ENCODE peak calls at places on chromosomes 2 and 18, in ten cellular contexts. U, Y, C, W, O, J, D, Q, R and N are unnamed samples.
A peak's percentile ranks its signal among the peaks of the same experiment; 100 is the strongest.

GRCh38 chr2:214130115-214130514 is 280.7 kb upstream of the VWC2L start:
- DNase-seq in U (no peak), Y (no peak), C (no peak), W (no peak), O (no peak), J (no peak), D (no peak), Q (no peak), R (no peak), N (no peak)

GRCh38 chr2:18987021-18987420 is 371.4 kb downstream of the OSR1 start:
- DNase-seq in U (no peak), Y (no peak), C (no peak), W (no peak), O (no peak), J (no peak), D (peak; percentile 23), Q (no peak), R (no peak), N (no peak)

GRCh38 chr18:778194-779007 is 33.6 kb downstream of the YES1 start:
- DNase-seq in U (no peak), Y (no peak), C (no peak), W (no peak), O (no peak), J (peak; percentile 22), D (peak; percentile 16), Q (no peak), R (no peak), N (no peak)

GRCh38 chr2:236273126-236273525 is 8.9 kb upstream of the ASB18 start:
- DNase-seq in U (no peak), Y (no peak), C (no peak), W (no peak), O (no peak), J (no peak), D (no peak), Q (no peak), R (no peak), N (no peak)

GRCh38 chr2:32812316-32812715 is 134.4 kb upstream of the LTBP1 start:
- DNase-seq in U (no peak), Y (no peak), C (no peak), W (no peak), O (no peak), J (no peak), D (peak; percentile 29), Q (no peak), R (no peak), N (no peak)

GRCh38 chr2:219570194-219570923 is 980 bp downstream of the OBSL1 start:
- DNase-seq in U (no peak), Y (no peak), C (no peak), W (peak; percentile 40), O (peak; percentile 62), J (no peak), D (peak; percentile 19), Q (no peak), R (no peak), N (no peak)

GRCh38 chr18:79940814-79941472 is 10.5 kb downstream of the SLC66A2 start:
- DNase-seq in U (peak; percentile 47), Y (peak; percentile 23), C (no peak), W (no peak), O (no peak), J (no peak), D (no peak), Q (peak; percentile 50), R (no peak), N (no peak)

GRCh38 chr2:64586883-64587481 is 62.9 kb downstream of the AFTPH start:
- DNase-seq in U (no peak), Y (no peak), C (no peak), W (peak; percentile 60), O (no peak), J (peak; percentile 35), D (peak; percentile 72), Q (no peak), R (no peak), N (no peak)

GRCh38 chr2:179825494-179825893 is 35.9 kb downstream of the ZNF385B start:
- DNase-seq in U (no peak), Y (no peak), C (no peak), W (peak; percentile 16), O (no peak), J (no peak), D (no peak), Q (no peak), R (no peak), N (no peak)

GRCh38 chr2:238464389-238464788 is 37.7 kb downstream of the ASB1 start:
- DNase-seq in U (no peak), Y (peak; percentile 18), C (peak; percentile 62), W (no peak), O (no peak), J (no peak), D (no peak), Q (no peak), R (no peak), N (no peak)

GRCh38 chr2:63667132-63667531 is 78.4 kb downstream of the MDH1 start:
- DNase-seq in U (no peak), Y (no peak), C (no peak), W (no peak), O (no peak), J (no peak), D (no peak), Q (no peak), R (no peak), N (no peak)

GRCh38 chr2:96815326-96816126 is 542 bp upstream of the CNNM3 start:
- DNase-seq in U (peak; percentile 83), Y (no peak), C (no peak), W (peak; percentile 38), O (no peak), J (peak; percentile 39), D (peak; percentile 63), Q (no peak), R (no peak), N (no peak)

GRCh38 chr2:64296150-64296500 is 151.9 kb upstream of the PELI1 start:
- DNase-seq in U (no peak), Y (no peak), C (peak; percentile 86), W (no peak), O (no peak), J (no peak), D (no peak), Q (no peak), R (no peak), N (no peak)

GRCh38 chr2:152054593-152054992 is 44.3 kb downstream of the CACNB4 start:
- DNase-seq in U (no peak), Y (no peak), C (no peak), W (no peak), O (no peak), J (no peak), D (peak; percentile 65), Q (no peak), R (no peak), N (no peak)

GRCh38 chr2:190136825-190137224 is 74.3 kb upstream of the MSTN start:
- DNase-seq in U (no peak), Y (no peak), C (no peak), W (no peak), O (no peak), J (no peak), D (no peak), Q (no peak), R (no peak), N (no peak)

DNA sequence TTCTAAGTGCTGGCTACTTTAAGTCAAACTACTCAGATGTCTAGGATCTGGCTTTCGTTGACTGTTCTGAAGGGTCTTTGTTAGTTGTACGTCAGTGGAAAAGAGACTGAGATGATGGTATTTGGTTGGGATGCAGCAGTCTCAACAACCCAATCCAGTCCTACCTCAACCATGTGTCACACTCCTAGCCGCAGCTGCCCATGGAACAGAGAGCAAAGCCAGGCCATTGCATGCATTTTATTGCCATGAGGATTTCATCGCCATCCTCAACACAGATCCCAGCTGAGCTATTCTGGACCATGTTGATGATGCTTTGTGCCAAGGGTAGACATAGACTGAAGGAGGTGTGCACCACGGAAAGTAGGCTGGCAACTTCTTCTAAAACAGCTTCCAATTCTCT is 97.3 kb upstream of the STK39 start:
- DNase-seq in U (no peak), Y (no peak), C (peak; percentile 75), W (no peak), O (no peak), J (no peak), D (no peak), Q (no peak), R (no peak), N (no peak)
- TF ChIP-seq POLR2A in U (no peak), Y (no peak), C (no peak), W (no peak), O (no peak), J (no peak), D (no peak), Q (no peak), R (no peak), N (no peak)

GRCh38 chr18:58535340-58536186 is 93.3 kb downstream of the ALPK2 start:
- DNase-seq in U (no peak), Y (no peak), C (no peak), W (no peak), O (peak; percentile 27), J (no peak), D (peak; percentile 22), Q (no peak), R (no peak), N (no peak)
- H3K27ac ChIP-seq in U (peak overlapping the region; percentile 52), Y (no peak overlapping the region), C (no peak overlapping the region), W (no peak overlapping the region), O (no peak overlapping the region), J (no peak overlapping the region), D (no peak overlapping the region), Q (no peak overlapping the region), R (no peak overlapping the region), N (no peak overlapping the region)

GRCh38 chr2:80852808-80853139 is 548.2 kb upstream of the LRRTM1 start:
- DNase-seq in U (no peak), Y (no peak), C (no peak), W (no peak), O (no peak), J (no peak), D (no peak), Q (no peak), R (no peak), N (no peak)
- TF ChIP-seq CTCF in U (no peak), Y (no peak), C (no peak), W (no peak), O (no peak), J (no peak), D (no peak), Q (no peak), R (no peak), N (no peak)

GRCh38 chr2:101106453-101107181 is 44.6 kb downstream of the TBC1D8 start:
- DNase-seq in U (no peak), Y (peak; percentile 56), C (no peak), W (no peak), O (no peak), J (peak; percentile 94), D (peak; percentile 1), Q (no peak), R (no peak), N (no peak)

GRCh38 chr2:101105654-101106053 is 45.5 kb downstream of the TBC1D8 start:
- DNase-seq in U (no peak), Y (no peak), C (no peak), W (no peak), O (no peak), J (no peak), D (no peak), Q (no peak), R (no peak), N (no peak)

GRCh38 chr2:101109451-101110140 is 41.6 kb downstream of the TBC1D8 start:
- DNase-seq in U (no peak), Y (no peak), C (no peak), W (no peak), O (no peak), J (no peak), D (no peak), Q (no peak), R (peak; percentile 69), N (no peak)

GRCh38 chr2:101108357-101108756 is 42.8 kb downstream of the TBC1D8 start:
- DNase-seq in U (no peak), Y (no peak), C (no peak), W (no peak), O (no peak), J (no peak), D (no peak), Q (no peak), R (peak; percentile 43), N (no peak)

GRCh38 chr2:101107246-101107645 is 43.9 kb downstream of the TBC1D8 start:
- DNase-seq in U (no peak), Y (no peak), C (no peak), W (no peak), O (no peak), J (no peak), D (no peak), Q (no peak), R (no peak), N (no peak)
- TF ChIP-seq POLR2A in U (no peak), Y (no peak), C (no peak), W (no peak), O (no peak), J (no peak), D (no peak), Q (no peak), R (no peak), N (no peak)